ENCODE peak calls at places on chromosome X, in five cellular contexts. O is globus pallidus, Z is Ammon's horn, B is AML-193, G is coronary artery. A is an unnamed sample.

GRCh38 chrX:104084534-104085277 is 8.7 kb upstream of the TMSB15C start:
- DNase-seq in B (no peak), Z (no peak), O (no peak), G (no peak), A (no peak)

GRCh38 chrX:20461576-20461975 is 194.9 kb upstream of the RPS6KA3 start:
- DNase-seq in B (no peak), Z (no peak), O (no peak), G (no peak), A (no peak)

GRCh38 chrX:21735753-21736127 is 22.2 kb downstream of the SMPX start:
- DNase-seq in O (no peak), Z (no peak), G (no peak), B (no peak), A (no peak)

GRCh38 chrX:117538441-117539418 is 577.9 kb downstream of the KLHL13 start:
- DNase-seq in G (no peak), B (no peak), O (peak), Z (peak), A (no peak)

GRCh38 chrX:80846247-80846646 is 36.6 kb upstream of the BRWD3 start:
- DNase-seq in O (no peak), G (no peak), B (no peak), Z (no peak), A (no peak)

GRCh38 chrX:32687379-32687778 is 524.0 kb downstream of the DMD start:
- DNase-seq in B (no peak), O (no peak), G (no peak), Z (no peak), A (no peak)

GRCh38 chrX:154002215-154002719 is 17.4 kb downstream of the IRAK1 start:
- DNase-seq in O (peak), B (peak), G (no peak), Z (peak), A (no peak)

GRCh38 chrX:63330681-63331080 is 20.5 kb downstream of the SPIN4 start:
- DNase-seq in O (no peak), B (no peak), Z (no peak), G (no peak), A (no peak)

GRCh38 chrX:39998636-39999406 is 98.9 kb downstream of the BCOR start:
- DNase-seq in O (no peak), B (no peak), G (no peak), Z (no peak), A (no peak)

GRCh38 chrX:20412871-20413486 is 146.3 kb upstream of the RPS6KA3 start:
- DNase-seq in Z (peak), B (no peak), G (no peak), O (peak), A (no peak)